ENCODE peak calls at places on chromosomes 12 and 14, in six cellular contexts. One of them, this sample, is unnamed.

GRCh38 chr14:88533203-88533602 is 21.6 kb downstream of the PTPN21 start:
- DNase-seq in GM23248: no peak
- DNase-seq in GM23338: peak
- DNase-seq in fibroblast of lung: no peak
- DNase-seq in IMR-90: peak
- DNase-seq in PC-9: no peak
- DNase-seq in this sample: no peak

GRCh38 chr12:75660805-75661404 is 149.5 kb upstream of the KRR1 start:
- DNase-seq in GM23248: peak
- DNase-seq in GM23338: no peak
- DNase-seq in fibroblast of lung: peak
- DNase-seq in IMR-90: peak
- DNase-seq in PC-9: no peak
- DNase-seq in this sample: peak

GRCh38 chr12:7079826-7080125 is 12.5 kb downstream of the C1R start:
- DNase-seq in GM23248: peak
- DNase-seq in GM23338: no peak
- DNase-seq in fibroblast of lung: peak
- DNase-seq in IMR-90: peak
- DNase-seq in PC-9: peak
- DNase-seq in this sample: peak

GRCh38 chr14:82414853-82415539 is 881.3 kb upstream of the SEL1L start:
- DNase-seq in GM23248: no peak
- DNase-seq in GM23338: no peak
- DNase-seq in fibroblast of lung: no peak
- DNase-seq in IMR-90: no peak
- DNase-seq in PC-9: no peak
- DNase-seq in this sample: no peak

GRCh38 chr14:71623939-71624338 is 308.3 kb upstream of the RGS6 start:
- DNase-seq in GM23248: no peak
- DNase-seq in GM23338: no peak
- DNase-seq in fibroblast of lung: no peak
- DNase-seq in IMR-90: no peak
- DNase-seq in PC-9: no peak
- DNase-seq in this sample: no peak

GRCh38 chr12:66149702-66150398 is 19.3 kb upstream of the LLPH start:
- DNase-seq in GM23248: no peak
- DNase-seq in GM23338: peak
- DNase-seq in fibroblast of lung: no peak
- DNase-seq in IMR-90: no peak
- DNase-seq in PC-9: no peak
- DNase-seq in this sample: no peak

GRCh38 chr12:125185740-125186470 is 120.7 kb downstream of the AACS start:
- DNase-seq in GM23248: peak
- DNase-seq in GM23338: peak
- DNase-seq in fibroblast of lung: peak
- DNase-seq in IMR-90: peak
- DNase-seq in PC-9: peak
- DNase-seq in this sample: peak

GRCh38 chr12:4012073-4012472 is 138.9 kb upstream of the PARP11 start:
- DNase-seq in GM23248: no peak
- DNase-seq in GM23338: no peak
- DNase-seq in fibroblast of lung: no peak
- DNase-seq in IMR-90: no peak
- DNase-seq in PC-9: no peak
- DNase-seq in this sample: no peak

GRCh38 chr12:77645966-77646598 is 184.6 kb upstream of the NAV3 start:
- DNase-seq in GM23248: no peak
- DNase-seq in GM23338: peak
- DNase-seq in fibroblast of lung: no peak
- DNase-seq in IMR-90: no peak
- DNase-seq in PC-9: no peak
- DNase-seq in this sample: no peak

GRCh38 chr14:99235578-99235977 is 36.4 kb downstream of the BCL11B start:
- DNase-seq in GM23248: no peak
- DNase-seq in GM23338: no peak
- DNase-seq in fibroblast of lung: no peak
- DNase-seq in IMR-90: no peak
- DNase-seq in PC-9: no peak
- DNase-seq in this sample: no peak

GRCh38 chr14:25055998-25056687 is 6.2 kb upstream of the STXBP6 start:
- DNase-seq in GM23248: peak
- DNase-seq in GM23338: no peak
- DNase-seq in fibroblast of lung: peak
- DNase-seq in IMR-90: peak
- DNase-seq in PC-9: no peak
- DNase-seq in this sample: peak

GRCh38 chr14:67387195-67387594 is 24.8 kb downstream of the PLEK2 start:
- DNase-seq in GM23248: peak
- DNase-seq in GM23338: no peak
- DNase-seq in fibroblast of lung: no peak
- DNase-seq in IMR-90: peak
- DNase-seq in PC-9: no peak
- DNase-seq in this sample: no peak

GRCh38 chr14:87491816-87492215 is 501.2 kb downstream of the GALC start:
- DNase-seq in GM23248: no peak
- DNase-seq in GM23338: peak
- DNase-seq in fibroblast of lung: no peak
- DNase-seq in IMR-90: no peak
- DNase-seq in PC-9: peak
- DNase-seq in this sample: no peak

GRCh38 chr14:79781882-79782281 is 429.4 kb downstream of the DIO2 start:
- DNase-seq in GM23248: no peak
- DNase-seq in GM23338: no peak
- DNase-seq in fibroblast of lung: peak
- DNase-seq in IMR-90: peak
- DNase-seq in PC-9: no peak
- DNase-seq in this sample: peak

GRCh38 chr12:72632286-72632685 is 360.1 kb downstream of the TRHDE start:
- DNase-seq in GM23248: no peak
- DNase-seq in GM23338: no peak
- DNase-seq in fibroblast of lung: peak
- DNase-seq in IMR-90: peak
- DNase-seq in PC-9: no peak
- DNase-seq in this sample: peak

GRCh38 chr12:65123435-65124063 is 2.4 kb upstream of the WIF1 start:
- DNase-seq in GM23248: peak
- DNase-seq in GM23338: peak
- DNase-seq in fibroblast of lung: peak
- DNase-seq in IMR-90: peak
- DNase-seq in PC-9: no peak
- DNase-seq in this sample: no peak

GRCh38 chr12:86379337-86379736 is 123.1 kb upstream of the MGAT4C start:
- DNase-seq in GM23248: no peak
- DNase-seq in GM23338: no peak
- DNase-seq in fibroblast of lung: no peak
- DNase-seq in IMR-90: no peak
- DNase-seq in PC-9: no peak
- DNase-seq in this sample: no peak

GRCh38 chr12:107207931-107208515 is 114.7 kb upstream of the CRY1 start:
- DNase-seq in GM23248: peak
- DNase-seq in GM23338: no peak
- DNase-seq in fibroblast of lung: no peak
- DNase-seq in IMR-90: peak
- DNase-seq in PC-9: no peak
- DNase-seq in this sample: peak

GRCh38 chr12:85000766-85001165 is 35.3 kb downstream of the TSPAN19 start:
- DNase-seq in GM23248: no peak
- DNase-seq in GM23338: no peak
- DNase-seq in fibroblast of lung: no peak
- DNase-seq in IMR-90: no peak
- DNase-seq in PC-9: no peak
- DNase-seq in this sample: no peak

GRCh38 chr12:32893458-32893857 is 3.1 kb downstream of the PKP2 start:
- DNase-seq in GM23248: no peak
- DNase-seq in GM23338: peak
- DNase-seq in fibroblast of lung: no peak
- DNase-seq in IMR-90: no peak
- DNase-seq in PC-9: peak
- DNase-seq in this sample: peak

GRCh38 chr12:111446631-111447570 is 41.2 kb downstream of the SH2B3 start:
- DNase-seq in GM23248: no peak
- DNase-seq in GM23338: no peak
- DNase-seq in fibroblast of lung: no peak
- DNase-seq in IMR-90: no peak
- DNase-seq in PC-9: no peak
- DNase-seq in this sample: no peak

GRCh38 chr14:59425322-59425945 is 39.7 kb downstream of the GPR135 start:
- DNase-seq in GM23248: peak
- DNase-seq in GM23338: peak
- DNase-seq in fibroblast of lung: peak
- DNase-seq in IMR-90: peak
- DNase-seq in PC-9: no peak
- DNase-seq in this sample: no peak

GRCh38 chr14:21044106-21044618 is 2.0 kb downstream of the RNASE7 start:
- DNase-seq in GM23248: no peak
- DNase-seq in GM23338: no peak
- DNase-seq in fibroblast of lung: no peak
- DNase-seq in IMR-90: no peak
- DNase-seq in PC-9: peak
- DNase-seq in this sample: no peak

GRCh38 chr14:24160499-24160849 is 591 bp upstream of the IRF9 start:
- DNase-seq in GM23248: no peak
- DNase-seq in GM23338: no peak
- DNase-seq in fibroblast of lung: no peak
- DNase-seq in IMR-90: no peak
- DNase-seq in PC-9: no peak
- DNase-seq in this sample: no peak

GRCh38 chr12:118376089-118377004 is at the start of gene SUDS3:
- DNase-seq in GM23248: peak
- DNase-seq in GM23338: peak
- DNase-seq in fibroblast of lung: peak
- DNase-seq in IMR-90: peak
- DNase-seq in PC-9: peak
- DNase-seq in this sample: peak
- H2AFZ ChIP-seq in GM23248: peak
- H2AFZ ChIP-seq in GM23338: peak
- H2AFZ ChIP-seq in fibroblast of lung: peak
- H2AFZ ChIP-seq in IMR-90: peak
- H2AFZ ChIP-seq in PC-9: peak
- H2AFZ ChIP-seq in this sample: peak

GRCh38 chr12:122884091-122884826 is 11.7 kb downstream of the VPS37B start:
- DNase-seq in GM23248: no peak
- DNase-seq in GM23338: no peak
- DNase-seq in fibroblast of lung: no peak
- DNase-seq in IMR-90: peak
- DNase-seq in PC-9: no peak
- DNase-seq in this sample: peak

GRCh38 chr12:122880155-122880605 is 15.7 kb downstream of the VPS37B start:
- DNase-seq in GM23248: no peak
- DNase-seq in GM23338: no peak
- DNase-seq in fibroblast of lung: peak
- DNase-seq in IMR-90: peak
- DNase-seq in PC-9: no peak
- DNase-seq in this sample: peak

GRCh38 chr12:122884860-122885259 is 11.1 kb downstream of the VPS37B start:
- DNase-seq in GM23248: peak
- DNase-seq in GM23338: no peak
- DNase-seq in fibroblast of lung: no peak
- DNase-seq in IMR-90: peak
- DNase-seq in PC-9: no peak
- DNase-seq in this sample: no peak

GRCh38 chr12:122880668-122881067 is 15.3 kb downstream of the VPS37B start:
- DNase-seq in GM23248: peak
- DNase-seq in GM23338: peak
- DNase-seq in fibroblast of lung: peak
- DNase-seq in IMR-90: peak
- DNase-seq in PC-9: peak
- DNase-seq in this sample: no peak

DNA sequence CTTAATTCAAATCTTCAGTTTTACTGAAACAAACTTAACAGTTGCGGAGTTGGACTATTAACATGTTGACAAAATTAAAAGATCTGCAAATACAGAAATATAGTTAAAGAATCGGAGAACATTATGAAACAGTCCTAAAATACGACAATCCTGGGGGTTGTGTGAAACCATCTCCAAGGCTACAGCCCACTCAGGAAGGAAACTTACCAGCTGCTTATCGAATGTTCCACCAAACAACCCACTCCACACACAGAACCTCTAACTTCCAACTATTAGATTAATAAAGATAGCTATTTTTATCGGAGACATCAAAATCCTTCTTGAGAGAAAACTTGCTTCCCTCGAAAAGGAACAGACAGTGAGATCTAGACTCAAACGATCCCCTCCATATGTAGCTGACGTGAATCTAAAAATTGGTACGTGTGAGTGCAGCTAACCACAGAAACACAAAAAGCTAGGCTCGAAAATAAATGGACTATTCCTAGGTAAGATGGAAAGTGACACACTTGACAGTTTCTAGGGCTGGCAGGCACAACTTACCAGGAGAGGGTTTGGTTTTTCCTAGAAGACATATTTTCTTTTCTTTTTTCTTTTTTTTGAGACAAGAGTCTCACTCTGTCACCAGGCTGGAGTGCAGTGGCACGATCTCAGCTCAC is 12.9 kb downstream of the VPS37B start:
- DNase-seq in GM23248: no peak
- DNase-seq in GM23338: no peak
- DNase-seq in fibroblast of lung: no peak
- DNase-seq in IMR-90: no peak
- DNase-seq in PC-9: no peak
- DNase-seq in this sample: no peak
- H3K4me2 ChIP-seq in GM23248: no peak
- H3K4me2 ChIP-seq in GM23338: no peak
- H3K4me2 ChIP-seq in fibroblast of lung: no peak
- H3K4me2 ChIP-seq in IMR-90: no peak
- H3K4me2 ChIP-seq in PC-9: no peak
- H3K4me2 ChIP-seq in this sample: no peak

GRCh38 chr12:47078733-47079364 is 572 bp upstream of the PCED1B start:
- DNase-seq in GM23248: peak
- DNase-seq in GM23338: no peak
- DNase-seq in fibroblast of lung: no peak
- DNase-seq in IMR-90: peak
- DNase-seq in PC-9: peak
- DNase-seq in this sample: peak

GRCh38 chr12:47078086-47078395 is 1.4 kb upstream of the PCED1B start:
- DNase-seq in GM23248: no peak
- DNase-seq in GM23338: no peak
- DNase-seq in fibroblast of lung: no peak
- DNase-seq in IMR-90: no peak
- DNase-seq in PC-9: no peak
- DNase-seq in this sample: no peak

GRCh38 chr12:47079894-47080724 is at the start of gene AMIGO2:
- DNase-seq in GM23248: peak
- DNase-seq in GM23338: peak
- DNase-seq in fibroblast of lung: peak
- DNase-seq in IMR-90: peak
- DNase-seq in PC-9: peak
- DNase-seq in this sample: peak

GRCh38 chr12:47080725-47081502 is 1.2 kb upstream of the AMIGO2 start:
- DNase-seq in GM23248: peak
- DNase-seq in GM23338: peak
- DNase-seq in fibroblast of lung: peak
- DNase-seq in IMR-90: peak
- DNase-seq in PC-9: peak
- DNase-seq in this sample: peak

GRCh38 chr12:47079365-47079893 is at the start of gene PCED1B:
- DNase-seq in GM23248: peak
- DNase-seq in GM23338: peak
- DNase-seq in fibroblast of lung: peak
- DNase-seq in IMR-90: peak
- DNase-seq in PC-9: peak
- DNase-seq in this sample: peak
- H2AFZ ChIP-seq in GM23248: peak
- H2AFZ ChIP-seq in GM23338: peak
- H2AFZ ChIP-seq in fibroblast of lung: peak
- H2AFZ ChIP-seq in IMR-90: peak
- H2AFZ ChIP-seq in PC-9: peak
- H2AFZ ChIP-seq in this sample: peak

GRCh38 chr14:91227183-91227628 is 17.3 kb downstream of the GPR68 start:
- DNase-seq in GM23248: no peak
- DNase-seq in GM23338: no peak
- DNase-seq in fibroblast of lung: no peak
- DNase-seq in IMR-90: no peak
- DNase-seq in PC-9: no peak
- DNase-seq in this sample: peak
- H3K4me2 ChIP-seq in GM23248: no peak
- H3K4me2 ChIP-seq in GM23338: no peak
- H3K4me2 ChIP-seq in fibroblast of lung: no peak
- H3K4me2 ChIP-seq in IMR-90: no peak
- H3K4me2 ChIP-seq in PC-9: no peak
- H3K4me2 ChIP-seq in this sample: no peak